ENCODE peak calls at places on chromosomes 2 and 18, in ten cellular contexts. One of them, this sample, is unnamed.

GRCh38 chr2:18096836-18097405 is 218.5 kb downstream of the KCNS3 start:
- DNase-seq in LoVo: no peak
- DNase-seq in GM04504: no peak
- DNase-seq in NCI-H1092 treated with DMSO at 0.1 percent for 48 hours: no peak
- DNase-seq in Ammon's horn: peak
- DNase-seq in stimulated activated CD4-positive, alpha-beta T cell treated with anti-CD3 and anti-CD28 coated beads, TNF-alpha, amount 100 ng/mL, for 48 hours: no peak
- DNase-seq in astrocyte: no peak
- DNase-seq in nephron progenitor cell: no peak
- DNase-seq in prostate gland: no peak
- DNase-seq in foreskin keratinocyte: no peak
- DNase-seq in this sample: no peak

GRCh38 chr2:54724560-54725342 is 1.3 kb downstream of the EML6 start:
- DNase-seq in LoVo: peak
- DNase-seq in GM04504: no peak
- DNase-seq in NCI-H1092 treated with DMSO at 0.1 percent for 48 hours: peak
- DNase-seq in Ammon's horn: peak
- DNase-seq in stimulated activated CD4-positive, alpha-beta T cell treated with anti-CD3 and anti-CD28 coated beads, TNF-alpha, amount 100 ng/mL, for 48 hours: no peak
- DNase-seq in astrocyte: no peak
- DNase-seq in nephron progenitor cell: peak
- DNase-seq in prostate gland: no peak
- DNase-seq in foreskin keratinocyte: no peak
- DNase-seq in this sample: no peak

GRCh38 chr2:150983498-150983897 is 278.2 kb downstream of the RBM43 start:
- DNase-seq in LoVo: no peak
- DNase-seq in GM04504: no peak
- DNase-seq in NCI-H1092 treated with DMSO at 0.1 percent for 48 hours: no peak
- DNase-seq in Ammon's horn: peak
- DNase-seq in stimulated activated CD4-positive, alpha-beta T cell treated with anti-CD3 and anti-CD28 coated beads, TNF-alpha, amount 100 ng/mL, for 48 hours: no peak
- DNase-seq in astrocyte: no peak
- DNase-seq in nephron progenitor cell: no peak
- DNase-seq in prostate gland: no peak
- DNase-seq in foreskin keratinocyte: no peak
- DNase-seq in this sample: no peak

GRCh38 chr2:105894327-105894944 is 149.7 kb downstream of the NCK2 start:
- DNase-seq in LoVo: no peak
- DNase-seq in GM04504: no peak
- DNase-seq in NCI-H1092 treated with DMSO at 0.1 percent for 48 hours: no peak
- DNase-seq in Ammon's horn: no peak
- DNase-seq in stimulated activated CD4-positive, alpha-beta T cell treated with anti-CD3 and anti-CD28 coated beads, TNF-alpha, amount 100 ng/mL, for 48 hours: no peak
- DNase-seq in astrocyte: no peak
- DNase-seq in nephron progenitor cell: no peak
- DNase-seq in prostate gland: no peak
- DNase-seq in foreskin keratinocyte: no peak
- DNase-seq in this sample: no peak

GRCh38 chr2:229715895-229716507 is 1.6 kb upstream of the DNER start:
- DNase-seq in LoVo: peak
- DNase-seq in GM04504: no peak
- DNase-seq in NCI-H1092 treated with DMSO at 0.1 percent for 48 hours: peak
- DNase-seq in Ammon's horn: peak
- DNase-seq in stimulated activated CD4-positive, alpha-beta T cell treated with anti-CD3 and anti-CD28 coated beads, TNF-alpha, amount 100 ng/mL, for 48 hours: no peak
- DNase-seq in astrocyte: no peak
- DNase-seq in nephron progenitor cell: peak
- DNase-seq in prostate gland: no peak
- DNase-seq in foreskin keratinocyte: no peak
- DNase-seq in this sample: no peak

GRCh38 chr2:152813381-152813780 is 95.0 kb downstream of the ARL6IP6 start:
- DNase-seq in LoVo: no peak
- DNase-seq in GM04504: no peak
- DNase-seq in NCI-H1092 treated with DMSO at 0.1 percent for 48 hours: no peak
- DNase-seq in Ammon's horn: no peak
- DNase-seq in stimulated activated CD4-positive, alpha-beta T cell treated with anti-CD3 and anti-CD28 coated beads, TNF-alpha, amount 100 ng/mL, for 48 hours: no peak
- DNase-seq in astrocyte: no peak
- DNase-seq in nephron progenitor cell: no peak
- DNase-seq in prostate gland: no peak
- DNase-seq in foreskin keratinocyte: no peak
- DNase-seq in this sample: no peak

GRCh38 chr2:43269706-43270105 is 43.3 kb upstream of the ZFP36L2 start:
- DNase-seq in LoVo: no peak
- DNase-seq in GM04504: peak
- DNase-seq in NCI-H1092 treated with DMSO at 0.1 percent for 48 hours: peak
- DNase-seq in Ammon's horn: peak
- DNase-seq in stimulated activated CD4-positive, alpha-beta T cell treated with anti-CD3 and anti-CD28 coated beads, TNF-alpha, amount 100 ng/mL, for 48 hours: no peak
- DNase-seq in astrocyte: peak
- DNase-seq in nephron progenitor cell: no peak
- DNase-seq in prostate gland: peak
- DNase-seq in foreskin keratinocyte: no peak
- DNase-seq in this sample: peak

GRCh38 chr2:225113356-225114015 is 71.2 kb upstream of the DOCK10 start:
- DNase-seq in LoVo: no peak
- DNase-seq in GM04504: no peak
- DNase-seq in NCI-H1092 treated with DMSO at 0.1 percent for 48 hours: peak
- DNase-seq in Ammon's horn: peak
- DNase-seq in stimulated activated CD4-positive, alpha-beta T cell treated with anti-CD3 and anti-CD28 coated beads, TNF-alpha, amount 100 ng/mL, for 48 hours: no peak
- DNase-seq in astrocyte: no peak
- DNase-seq in nephron progenitor cell: no peak
- DNase-seq in prostate gland: no peak
- DNase-seq in foreskin keratinocyte: no peak
- DNase-seq in this sample: no peak

GRCh38 chr18:67517224-67517765 is 775 bp upstream of the DSEL start:
- DNase-seq in LoVo: no peak
- DNase-seq in GM04504: no peak
- DNase-seq in NCI-H1092 treated with DMSO at 0.1 percent for 48 hours: no peak
- DNase-seq in Ammon's horn: peak
- DNase-seq in stimulated activated CD4-positive, alpha-beta T cell treated with anti-CD3 and anti-CD28 coated beads, TNF-alpha, amount 100 ng/mL, for 48 hours: no peak
- DNase-seq in astrocyte: no peak
- DNase-seq in nephron progenitor cell: no peak
- DNase-seq in prostate gland: no peak
- DNase-seq in foreskin keratinocyte: no peak
- DNase-seq in this sample: no peak

GRCh38 chr2:122031544-122032263 is 276.3 kb downstream of the TSN start:
- DNase-seq in LoVo: no peak
- DNase-seq in GM04504: no peak
- DNase-seq in NCI-H1092 treated with DMSO at 0.1 percent for 48 hours: peak
- DNase-seq in Ammon's horn: peak
- DNase-seq in stimulated activated CD4-positive, alpha-beta T cell treated with anti-CD3 and anti-CD28 coated beads, TNF-alpha, amount 100 ng/mL, for 48 hours: no peak
- DNase-seq in astrocyte: no peak
- DNase-seq in nephron progenitor cell: no peak
- DNase-seq in prostate gland: no peak
- DNase-seq in foreskin keratinocyte: no peak
- DNase-seq in this sample: no peak

GRCh38 chr2:173249661-173250641 is 104.7 kb upstream of the CDCA7 start:
- DNase-seq in LoVo: no peak
- DNase-seq in GM04504: no peak
- DNase-seq in NCI-H1092 treated with DMSO at 0.1 percent for 48 hours: peak
- DNase-seq in Ammon's horn: peak
- DNase-seq in stimulated activated CD4-positive, alpha-beta T cell treated with anti-CD3 and anti-CD28 coated beads, TNF-alpha, amount 100 ng/mL, for 48 hours: no peak
- DNase-seq in astrocyte: no peak
- DNase-seq in nephron progenitor cell: no peak
- DNase-seq in prostate gland: no peak
- DNase-seq in foreskin keratinocyte: no peak
- DNase-seq in this sample: no peak

This sample was measured in skeletal muscle cell.